ENCODE peak calls at places on chromosomes 1 and 21, in eight cellular contexts. R, D, W, G, K, O, F and V are unnamed samples.

GRCh38 chr1:209805875-209806760 is at the start of gene IRF6:
- DNase-seq in D (peak), G (no peak), F (peak), K (peak), O (peak), R (peak), W (peak), V (peak)

GRCh38 chr21:17343055-17343454 is 169.8 kb upstream of the CXADR start:
- DNase-seq in K (no peak), R (no peak), D (no peak), W (no peak), F (peak), G (no peak), O (peak), V (no peak)

GRCh38 chr1:71587961-71588360 is 507.1 kb upstream of the ZRANB2 start:
- DNase-seq in W (no peak), O (peak), G (peak), R (no peak), K (no peak), D (no peak), F (peak), V (no peak)

GRCh38 chr1:61207416-61207815 is 125.1 kb downstream of the NFIA start:
- DNase-seq in W (no peak), F (no peak), G (no peak), D (no peak), O (no peak), R (no peak), K (no peak), V (no peak)

GRCh38 chr1:172898866-172899265 is 151.9 kb downstream of the TNFSF18 start:
- DNase-seq in O (peak), F (no peak), R (no peak), W (no peak), D (no peak), G (no peak), K (no peak), V (no peak)

GRCh38 chr21:45424854-45425795 is 20.2 kb downstream of the COL18A1 start:
- DNase-seq in G (no peak), D (no peak), K (no peak), F (no peak), R (no peak), O (no peak), W (no peak), V (no peak)

GRCh38 chr1:37795340-37796110 is 1.9 kb downstream of the MANEAL start:
- DNase-seq in F (peak), W (peak), G (no peak), K (no peak), O (peak), D (peak), R (peak), V (no peak)

GRCh38 chr1:21572141-21572540 is 62.9 kb downstream of the ALPL start:
- DNase-seq in G (no peak), R (no peak), F (no peak), D (no peak), K (no peak), W (no peak), O (no peak), V (no peak)

GRCh38 chr1:30413111-30413440 is 310.3 kb downstream of the MATN1 start:
- DNase-seq in K (no peak), O (no peak), F (no peak), D (no peak), R (no peak), W (no peak), G (no peak), V (no peak)

GRCh38 chr1:82625562-82625961 is 824.8 kb downstream of the ADGRL2 start:
- DNase-seq in F (peak), R (no peak), D (no peak), O (no peak), K (no peak), W (no peak), G (no peak), V (no peak)

GRCh38 chr1:182143825-182144661 is 82.5 kb upstream of the ZNF648 start:
- DNase-seq in G (peak), O (peak), W (no peak), F (peak), K (no peak), D (peak), R (no peak), V (peak)

GRCh38 chr1:162070094-162070748 is 730 bp downstream of the NOS1AP start:
- DNase-seq in G (no peak), R (no peak), D (peak), F (peak), O (no peak), K (no peak), W (no peak), V (no peak)

GRCh38 chr1:238196516-238196915 is 305.8 kb upstream of the ZP4 start:
- DNase-seq in F (no peak), K (no peak), O (no peak), D (no peak), W (no peak), R (no peak), G (no peak), V (no peak)

GRCh38 chr21:14916676-14917141 is 148.1 kb downstream of the NRIP1 start:
- DNase-seq in F (peak), W (no peak), K (no peak), O (peak), R (no peak), D (no peak), G (no peak), V (no peak)

GRCh38 chr1:109880961-109881894 is 29.4 kb upstream of the CSF1 start:
- DNase-seq in O (no peak), G (no peak), W (no peak), K (no peak), R (no peak), F (no peak), D (peak), V (no peak)

GRCh38 chr1:119374208-119374877 is 5.8 kb downstream of the HAO2 start:
- DNase-seq in R (no peak), G (no peak), W (no peak), F (no peak), O (no peak), D (no peak), K (no peak), V (no peak)

GRCh38 chr1:213738658-213739057 is 249.1 kb upstream of the PROX1 start:
- DNase-seq in D (no peak), G (no peak), F (no peak), R (no peak), W (no peak), O (no peak), K (no peak), V (no peak)

GRCh38 chr1:1910651-1911389 is 4.2 kb upstream of the CALML6 start:
- DNase-seq in D (no peak), R (no peak), F (no peak), W (no peak), O (no peak), G (no peak), K (no peak), V (no peak)

GRCh38 chr1:168116327-168116799 is 20.4 kb downstream of the GPR161 start:
- DNase-seq in D (no peak), F (no peak), R (no peak), O (no peak), K (no peak), G (no peak), W (no peak), V (no peak)

GRCh38 chr1:83887483-83887882 is 111.4 kb downstream of the TTLL7 start:
- DNase-seq in F (no peak), D (no peak), W (no peak), O (no peak), G (no peak), K (no peak), R (no peak), V (no peak)

GRCh38 chr1:1435911-1436633 is 582 bp downstream of the VWA1 start:
- DNase-seq in K (no peak), R (no peak), G (no peak), D (peak), W (no peak), O (no peak), F (no peak), V (no peak)

GRCh38 chr1:18332626-18333025 is 148.1 kb upstream of the KLHDC7A start:
- DNase-seq in R (no peak), D (no peak), K (no peak), F (no peak), W (no peak), G (no peak), O (no peak), V (no peak)